ENCODE peak calls at places on chromosomes 2 and 18, in five cellular contexts. T is IMR-90, O is right cardiac atrium, E is HepG2, W is A549. U is an unnamed sample.
A peak's percentile ranks its signal among the peaks of the same experiment; 100 is the strongest.

GRCh38 chr2:235836416-235837042 is 331.7 kb downstream of the GBX2 start:
- DNase-seq in T (peak; percentile 9), O (no peak), E (no peak), W (no peak), U (no peak)

GRCh38 chr2:11658208-11658607 is 11.8 kb downstream of the NTSR2 start:
- DNase-seq in T (no peak), O (no peak), E (no peak), W (no peak), U (no peak)

GRCh38 chr18:36620801-36621200 is 208.0 kb downstream of the TPGS2 start:
- DNase-seq in T (no peak), O (no peak), E (no peak), W (no peak), U (no peak)

GRCh38 chr2:39851251-39851650 is 72.2 kb upstream of the THUMPD2 start:
- DNase-seq in T (no peak), O (no peak), E (no peak), W (no peak), U (no peak)

GRCh38 chr2:218708086-218708485 is 2.5 kb upstream of the TTLL4 start:
- DNase-seq in T (no peak), O (no peak), E (no peak), W (no peak), U (no peak)

GRCh38 chr2:211737282-211737681 is 801.3 kb downstream of the ERBB4 start:
- DNase-seq in T (no peak), O (no peak), E (no peak), W (no peak), U (no peak)

GRCh38 chr2:41994177-41994576 is 53.6 kb upstream of the PKDCC start:
- DNase-seq in T (peak; percentile 10), O (no peak), E (no peak), W (no peak), U (no peak)

GRCh38 chr2:207251022-207251421 is 85.3 kb upstream of the KLF7 start:
- DNase-seq in T (no peak), O (no peak), E (no peak), W (no peak), U (no peak)

GRCh38 chr2:201157694-201158093 is 25.2 kb upstream of the CASP10 start:
- DNase-seq in T (no peak), O (no peak), E (no peak), W (no peak), U (no peak)

GRCh38 chr2:234643407-234643806 is 146.5 kb upstream of the ARL4C start:
- DNase-seq in T (peak; percentile 22), O (no peak), E (no peak), W (no peak), U (no peak)

DNA sequence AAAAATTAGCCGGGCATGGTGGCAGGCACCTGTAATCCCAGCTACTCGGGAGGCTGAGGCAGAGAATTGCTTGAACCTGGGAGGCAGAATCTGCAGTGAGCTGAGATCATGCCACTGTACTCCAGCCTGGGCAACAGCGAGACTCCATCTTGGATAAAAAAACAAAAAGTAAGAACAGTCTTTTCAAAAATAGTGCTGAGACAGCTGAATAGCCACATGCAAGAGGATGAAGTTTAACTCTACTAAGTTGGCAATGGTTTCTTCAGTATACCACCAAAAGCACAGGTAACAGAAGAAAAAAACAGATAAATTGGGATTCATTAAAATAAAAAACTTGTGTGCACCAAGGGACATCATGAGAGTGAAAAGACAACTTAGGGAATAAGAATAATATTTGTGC is 112.4 kb downstream of the HS6ST1 start:
- DNase-seq in T (no peak), O (no peak), E (no peak), W (no peak), U (no peak)
- H3K9me3 ChIP-seq in T (peaks cover 15% of the 10 kb centered on the region), O (no peaks in the 10 kb centered on the region), E (no peaks in the 10 kb centered on the region), W (no peaks in the 10 kb centered on the region), U (no peaks in the 10 kb centered on the region)

GRCh38 chr18:35267161-35267651 is 22.8 kb downstream of the ZSCAN30 start:
- DNase-seq in T (no peak), O (peak; percentile 93), E (no peak), W (no peak), U (peak; percentile 31)

GRCh38 chr18:35264409-35264808 is 23.6 kb downstream of the ZNF397 start:
- DNase-seq in T (no peak), O (no peak), E (no peak), W (no peak), U (no peak)

GRCh38 chr18:35271656-35272055 is 18.4 kb downstream of the ZSCAN30 start:
- DNase-seq in T (no peak), O (no peak), E (no peak), W (no peak), U (no peak)

GRCh38 chr18:35268811-35269210 is 21.2 kb downstream of the ZSCAN30 start:
- DNase-seq in T (no peak), O (no peak), E (no peak), W (no peak), U (no peak)

DNA sequence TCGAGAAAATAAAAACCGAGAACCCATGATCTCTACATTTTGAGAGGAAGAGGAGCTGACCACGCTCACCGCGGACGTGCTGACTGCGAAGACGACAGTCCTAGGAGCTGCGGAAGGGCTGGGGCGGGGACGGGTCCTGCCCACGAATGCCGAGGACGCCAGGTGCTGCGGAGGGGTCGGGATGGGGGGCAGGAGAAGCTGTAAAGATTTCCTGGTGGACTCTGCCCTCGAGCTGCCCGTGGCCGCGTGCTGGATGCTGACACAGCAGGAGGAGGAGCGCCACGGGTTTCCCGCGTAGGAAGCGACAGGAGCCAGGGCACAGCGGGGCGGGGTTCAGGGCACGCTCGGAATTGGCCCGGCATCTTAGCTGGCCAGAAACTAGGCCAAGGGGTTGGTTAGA is 22.2 kb downstream of the ZSCAN30 start:
- DNase-seq in T (no peak), O (peak; percentile 74), E (no peak), W (no peak), U (no peak)
- H3K9me3 ChIP-seq in T (peaks cover 23% of the 10 kb centered on the region), O (no peaks in the 10 kb centered on the region), E (no peaks in the 10 kb centered on the region), W (peaks cover 7% of the 10 kb centered on the region), U (no peaks in the 10 kb centered on the region)

GRCh38 chr18:35248429-35248828 is 7.6 kb downstream of the ZNF397 start:
- DNase-seq in T (no peak), O (no peak), E (no peak), W (no peak), U (no peak)
- H3K9me3 ChIP-seq in T (peaks cover 52% of the 10 kb centered on the region), O (no peaks in the 10 kb centered on the region), E (peaks cover 10% of the 10 kb centered on the region), W (peaks cover 93% of the 10 kb centered on the region), U (no peaks in the 10 kb centered on the region)

GRCh38 chr2:176103634-176104337 is 3.3 kb upstream of the HOXD11 start:
- DNase-seq in T (no peak), O (no peak), E (no peak), W (no peak), U (peak; percentile 44)
- H3K9me3 ChIP-seq in T (peaks cover 4% of the 10 kb centered on the region), O (no peaks in the 10 kb centered on the region), E (no peaks in the 10 kb centered on the region), W (no peaks in the 10 kb centered on the region), U (no peaks in the 10 kb centered on the region)

DNA sequence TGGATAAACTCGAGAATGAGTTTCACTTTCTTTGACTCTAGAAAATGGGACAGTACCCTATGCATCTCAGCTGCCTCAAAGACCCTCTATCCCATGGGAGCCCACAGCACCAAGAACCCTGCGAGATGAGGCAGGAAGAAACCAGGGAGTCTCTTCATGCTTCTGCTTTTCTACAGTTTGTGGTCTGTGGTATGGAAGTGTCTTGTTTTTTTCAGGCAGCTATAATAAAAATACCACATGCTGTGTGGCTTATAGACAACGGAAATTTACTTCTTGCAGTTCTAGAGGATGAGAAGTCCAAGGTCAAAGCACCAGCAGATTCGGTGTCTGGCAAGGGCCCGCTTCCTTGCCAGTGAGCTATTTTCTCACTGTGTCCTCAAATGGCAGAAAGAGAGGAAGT is 257.9 kb downstream of the SUCLG1 start:
- DNase-seq in T (no peak), O (no peak), E (no peak), W (no peak), U (no peak)
- H3K9me3 ChIP-seq in T (no peaks in the 10 kb centered on the region), O (no peaks in the 10 kb centered on the region), E (no peaks in the 10 kb centered on the region), W (peaks cover 2% of the 10 kb centered on the region), U (no peaks in the 10 kb centered on the region)